ENCODE peak calls at places on chromosomes 6 and 20, in four cellular contexts. R, K, F and D are unnamed samples.
A peak's percentile ranks its signal among the peaks of the same experiment; 100 is the strongest.

GRCh38 chr6:130046711-130047439 is 28.5 kb downstream of the L3MBTL3 start:
- DNase-seq in R (no peak), K (no peak), F (no peak), D (no peak)

GRCh38 chr20:53707341-53708102 is 113.9 kb upstream of the ZNF217 start:
- DNase-seq in R (no peak), K (no peak), F (no peak), D (no peak)

GRCh38 chr6:138086573-138087196 is 20.5 kb downstream of the PERP start:
- DNase-seq in R (peak; percentile 34), K (no peak), F (peak; percentile 91), D (no peak)

GRCh38 chr6:85594197-85594930 is 706 bp upstream of the SNX14 start:
- DNase-seq in R (peak; percentile 43), K (no peak), F (peak; percentile 53), D (no peak)

GRCh38 chr20:37990571-37991151 is 42.6 kb downstream of the TTI1 start:
- DNase-seq in R (no peak), K (peak; percentile 74), F (peak; percentile 50), D (no peak)

GRCh38 chr6:95203153-95203754 is 374.1 kb upstream of the MANEA start:
- DNase-seq in R (peak; percentile 50), K (no peak), F (peak; percentile 52), D (no peak)

GRCh38 chr6:7919871-7920270 is 9.3 kb upstream of the TXNDC5 start:
- DNase-seq in R (no peak), K (no peak), F (peak; percentile 85), D (no peak)

GRCh38 chr20:4812641-4813075 is 90.9 kb downstream of the PRND start:
- DNase-seq in R (no peak), K (no peak), F (no peak), D (no peak)

GRCh38 chr20:37777556-37777955 is 83.7 kb downstream of the CTNNBL1 start:
- DNase-seq in R (peak; percentile 45), K (no peak), F (no peak), D (no peak)

GRCh38 chr6:22322103-22322882 is 25.5 kb upstream of the PRL start:
- DNase-seq in R (no peak), K (no peak), F (no peak), D (no peak)

GRCh38 chr6:145028144-145028818 is 707.0 kb downstream of the EPM2A start:
- DNase-seq in R (peak; percentile 3), K (no peak), F (peak; percentile 60), D (no peak)

GRCh38 chr6:10424005-10424404 is 9.1 kb upstream of the TFAP2A start:
- DNase-seq in R (peak; percentile 6), K (no peak), F (no peak), D (no peak)

GRCh38 chr6:169886631-169887227 is 135.3 kb downstream of the ERMARD start:
- DNase-seq in R (no peak), K (no peak), F (no peak), D (no peak)

GRCh38 chr6:39695447-39695846 is 29.8 kb downstream of the KIF6 start:
- DNase-seq in R (no peak), K (no peak), F (no peak), D (no peak)

GRCh38 chr6:78909391-78909790 is 42.0 kb downstream of the IRAK1BP1 start:
- DNase-seq in R (no peak), K (no peak), F (peak; percentile 49), D (no peak)

GRCh38 chr6:168225471-168225901 is 94.1 kb downstream of the DACT2 start:
- DNase-seq in R (no peak), K (peak; percentile 47), F (no peak), D (no peak)

GRCh38 chr6:159084493-159085091 is 39.8 kb upstream of the TAGAP start:
- DNase-seq in R (no peak), K (no peak), F (peak; percentile 58), D (no peak)

GRCh38 chr6:113475392-113475791 is 381.8 kb upstream of the MARCKS start:
- DNase-seq in R (no peak), K (no peak), F (no peak), D (no peak)

GRCh38 chr20:19260412-19261090 is 48.1 kb downstream of the SLC24A3 start:
- DNase-seq in R (no peak), K (no peak), F (peak; percentile 77), D (no peak)

GRCh38 chr20:38825901-38826625 is 20.6 kb downstream of the PPP1R16B start:
- DNase-seq in R (peak; percentile 53), K (no peak), F (peak; percentile 80), D (no peak)

GRCh38 chr20:37081717-37082289 is 14.0 kb downstream of the RBL1 start:
- DNase-seq in R (no peak), K (no peak), F (no peak), D (no peak)

GRCh38 chr6:79946242-79946641 is 1.1 kb downstream of the ELOVL4 start:
- DNase-seq in R (peak; percentile 25), K (no peak), F (peak; percentile 35), D (no peak)

GRCh38 chr20:24995741-24996448 is 3.3 kb upstream of the APMAP start:
- DNase-seq in R (no peak), K (no peak), F (peak; percentile 30), D (peak; percentile 68)

GRCh38 chr6:33000053-33000452 is 9.3 kb downstream of the HLA-DOA start:
- DNase-seq in R (peak; percentile 1), K (no peak), F (peak; percentile 38), D (no peak)

GRCh38 chr20:57310821-57311514 is 18.6 kb upstream of the SPO11 start:
- DNase-seq in R (no peak), K (no peak), F (no peak), D (no peak)

GRCh38 chr6:11681770-11682169 is 96.8 kb downstream of the ADTRP start:
- DNase-seq in R (no peak), K (no peak), F (no peak), D (no peak)

GRCh38 chr6:109010703-109011102 is 83.9 kb downstream of the SESN1 start:
- DNase-seq in R (no peak), K (no peak), F (no peak), D (no peak)

GRCh38 chr20:35006531-35006971 is 50.9 kb downstream of the MYH7B start:
- DNase-seq in R (no peak), K (peak; percentile 6), F (no peak), D (peak; percentile 33)

GRCh38 chr6:142872376-142872775 is 72.6 kb downstream of the HIVEP2 start:
- DNase-seq in R (no peak), K (peak; percentile 30), F (no peak), D (no peak)

GRCh38 chr20:44022464-44022863 is 107.8 kb downstream of the TOX2 start:
- DNase-seq in R (no peak), K (no peak), F (no peak), D (no peak)

GRCh38 chr20:50519036-50519780 is 9.0 kb downstream of the PTPN1 start:
- DNase-seq in R (no peak), K (no peak), F (no peak), D (no peak)

GRCh38 chr6:125262026-125263013 is 39.4 kb downstream of the HDDC2 start:
- DNase-seq in R (no peak), K (no peak), F (no peak), D (no peak)